ENCODE peak calls at places on chromosomes 6 and 20, in nine cellular contexts. One of them, this sample, is unnamed.

GRCh38 chr20:43463133-43463863 is 5.6 kb downstream of the SRSF6 start:
- DNase-seq in M059J: no peak
- DNase-seq in NCI-H1694 treated with DMSO at 0.1 percent for 48 hours: no peak
- DNase-seq in fibroblast of the aortic adventitia: no peak
- DNase-seq in NCI-H774: no peak
- DNase-seq in astrocyte: no peak
- DNase-seq in GM23338: no peak
- DNase-seq in fibroblast of lung: no peak
- DNase-seq in MV-4-11: no peak
- DNase-seq in this sample: no peak

GRCh38 chr20:22684072-22684762 is 99.8 kb upstream of the FOXA2 start:
- DNase-seq in M059J: peak
- DNase-seq in NCI-H1694 treated with DMSO at 0.1 percent for 48 hours: no peak
- DNase-seq in fibroblast of the aortic adventitia: peak
- DNase-seq in NCI-H774: peak
- DNase-seq in astrocyte: peak
- DNase-seq in GM23338: peak
- DNase-seq in fibroblast of lung: peak
- DNase-seq in MV-4-11: peak
- DNase-seq in this sample: no peak

GRCh38 chr6:155765275-155766194 is 309.9 kb upstream of the NOX3 start:
- DNase-seq in M059J: peak
- DNase-seq in NCI-H1694 treated with DMSO at 0.1 percent for 48 hours: no peak
- DNase-seq in fibroblast of the aortic adventitia: peak
- DNase-seq in NCI-H774: no peak
- DNase-seq in astrocyte: peak
- DNase-seq in GM23338: no peak
- DNase-seq in fibroblast of lung: peak
- DNase-seq in MV-4-11: no peak
- DNase-seq in this sample: no peak

GRCh38 chr6:684831-685636 is 7.9 kb downstream of the EXOC2 start:
- DNase-seq in M059J: peak
- DNase-seq in NCI-H1694 treated with DMSO at 0.1 percent for 48 hours: no peak
- DNase-seq in fibroblast of the aortic adventitia: peak
- DNase-seq in NCI-H774: no peak
- DNase-seq in astrocyte: peak
- DNase-seq in GM23338: no peak
- DNase-seq in fibroblast of lung: peak
- DNase-seq in MV-4-11: peak
- DNase-seq in this sample: no peak

GRCh38 chr6:13302291-13302690 is 26.0 kb downstream of the TBC1D7 start:
- DNase-seq in M059J: no peak
- DNase-seq in NCI-H1694 treated with DMSO at 0.1 percent for 48 hours: no peak
- DNase-seq in fibroblast of the aortic adventitia: no peak
- DNase-seq in NCI-H774: no peak
- DNase-seq in astrocyte: no peak
- DNase-seq in GM23338: no peak
- DNase-seq in fibroblast of lung: no peak
- DNase-seq in MV-4-11: no peak
- DNase-seq in this sample: no peak

GRCh38 chr6:35026434-35027222 is 114.5 kb downstream of the TCP11 start:
- DNase-seq in M059J: no peak
- DNase-seq in NCI-H1694 treated with DMSO at 0.1 percent for 48 hours: no peak
- DNase-seq in fibroblast of the aortic adventitia: peak
- DNase-seq in NCI-H774: no peak
- DNase-seq in astrocyte: peak
- DNase-seq in GM23338: no peak
- DNase-seq in fibroblast of lung: no peak
- DNase-seq in MV-4-11: no peak
- DNase-seq in this sample: no peak

GRCh38 chr20:33181482-33182093 is 13.6 kb downstream of the BPIFA2 start:
- DNase-seq in M059J: no peak
- DNase-seq in NCI-H1694 treated with DMSO at 0.1 percent for 48 hours: no peak
- DNase-seq in fibroblast of the aortic adventitia: no peak
- DNase-seq in NCI-H774: no peak
- DNase-seq in astrocyte: no peak
- DNase-seq in GM23338: peak
- DNase-seq in fibroblast of lung: no peak
- DNase-seq in MV-4-11: no peak
- DNase-seq in this sample: no peak

GRCh38 chr6:134267917-134268361 is 50.0 kb downstream of the SGK1 start:
- DNase-seq in M059J: no peak
- DNase-seq in NCI-H1694 treated with DMSO at 0.1 percent for 48 hours: no peak
- DNase-seq in fibroblast of the aortic adventitia: no peak
- DNase-seq in NCI-H774: peak
- DNase-seq in astrocyte: no peak
- DNase-seq in GM23338: peak
- DNase-seq in fibroblast of lung: no peak
- DNase-seq in MV-4-11: no peak
- DNase-seq in this sample: no peak

GRCh38 chr6:17291778-17292177 is 10.6 kb downstream of the RBM24 start:
- DNase-seq in M059J: no peak
- DNase-seq in NCI-H1694 treated with DMSO at 0.1 percent for 48 hours: no peak
- DNase-seq in fibroblast of the aortic adventitia: no peak
- DNase-seq in NCI-H774: peak
- DNase-seq in astrocyte: no peak
- DNase-seq in GM23338: no peak
- DNase-seq in fibroblast of lung: peak
- DNase-seq in MV-4-11: no peak
- DNase-seq in this sample: no peak